ENCODE peak calls at places on chromosomes 5 and 9, in seven cellular contexts. One of them, this sample, is unnamed.

GRCh38 chr5:172405226-172405625 is 49.1 kb downstream of the SH3PXD2B start:
- DNase-seq in breast epithelium: no peak
- DNase-seq in NCI-H1436: no peak
- DNase-seq in GM03348: no peak
- DNase-seq in A673: no peak
- DNase-seq in stimulated activated CD8-positive, alpha-beta memory T cell treated with anti-CD3 and anti-CD28 coated beads, Interleukin-4, amount 100 ng/mL, for 1 hour: no peak
- DNase-seq in IMR-90: no peak
- DNase-seq in this sample: no peak

GRCh38 chr9:79432485-79432884 is 139.3 kb upstream of the TLE4 start:
- DNase-seq in breast epithelium: no peak
- DNase-seq in NCI-H1436: no peak
- DNase-seq in GM03348: no peak
- DNase-seq in A673: no peak
- DNase-seq in stimulated activated CD8-positive, alpha-beta memory T cell treated with anti-CD3 and anti-CD28 coated beads, Interleukin-4, amount 100 ng/mL, for 1 hour: no peak
- DNase-seq in IMR-90: no peak
- DNase-seq in this sample: no peak

GRCh38 chr5:138233280-138233679 is 20.2 kb upstream of the CDC23 start:
- DNase-seq in breast epithelium: no peak
- DNase-seq in NCI-H1436: no peak
- DNase-seq in GM03348: no peak
- DNase-seq in A673: no peak
- DNase-seq in stimulated activated CD8-positive, alpha-beta memory T cell treated with anti-CD3 and anti-CD28 coated beads, Interleukin-4, amount 100 ng/mL, for 1 hour: no peak
- DNase-seq in IMR-90: no peak
- DNase-seq in this sample: no peak

GRCh38 chr5:172305380-172305779 is 21.8 kb upstream of the UBTD2 start:
- DNase-seq in breast epithelium: no peak
- DNase-seq in NCI-H1436: no peak
- DNase-seq in GM03348: no peak
- DNase-seq in A673: no peak
- DNase-seq in stimulated activated CD8-positive, alpha-beta memory T cell treated with anti-CD3 and anti-CD28 coated beads, Interleukin-4, amount 100 ng/mL, for 1 hour: no peak
- DNase-seq in IMR-90: no peak
- DNase-seq in this sample: no peak

GRCh38 chr9:90659626-90660364 is 17.2 kb upstream of the DIRAS2 start:
- DNase-seq in breast epithelium: no peak
- DNase-seq in NCI-H1436: no peak
- DNase-seq in GM03348: no peak
- DNase-seq in A673: peak
- DNase-seq in stimulated activated CD8-positive, alpha-beta memory T cell treated with anti-CD3 and anti-CD28 coated beads, Interleukin-4, amount 100 ng/mL, for 1 hour: no peak
- DNase-seq in IMR-90: peak
- DNase-seq in this sample: no peak

GRCh38 chr5:66908230-66908629 is 288.4 kb downstream of the CD180 start:
- DNase-seq in breast epithelium: no peak
- DNase-seq in NCI-H1436: no peak
- DNase-seq in GM03348: no peak
- DNase-seq in A673: no peak
- DNase-seq in stimulated activated CD8-positive, alpha-beta memory T cell treated with anti-CD3 and anti-CD28 coated beads, Interleukin-4, amount 100 ng/mL, for 1 hour: no peak
- DNase-seq in IMR-90: no peak
- DNase-seq in this sample: no peak

GRCh38 chr5:142694092-142694856 is 8.4 kb upstream of the FGF1 start:
- DNase-seq in breast epithelium: no peak
- DNase-seq in NCI-H1436: no peak
- DNase-seq in GM03348: no peak
- DNase-seq in A673: no peak
- DNase-seq in stimulated activated CD8-positive, alpha-beta memory T cell treated with anti-CD3 and anti-CD28 coated beads, Interleukin-4, amount 100 ng/mL, for 1 hour: no peak
- DNase-seq in IMR-90: no peak
- DNase-seq in this sample: no peak

GRCh38 chr9:91426123-91426745 is 2.6 kb upstream of the NFIL3 start:
- DNase-seq in breast epithelium: no peak
- DNase-seq in NCI-H1436: peak
- DNase-seq in GM03348: peak
- DNase-seq in A673: peak
- DNase-seq in stimulated activated CD8-positive, alpha-beta memory T cell treated with anti-CD3 and anti-CD28 coated beads, Interleukin-4, amount 100 ng/mL, for 1 hour: no peak
- DNase-seq in IMR-90: peak
- DNase-seq in this sample: peak

GRCh38 chr9:83061036-83061435 is 1.9 kb downstream of the RASEF start:
- DNase-seq in breast epithelium: no peak
- DNase-seq in NCI-H1436: no peak
- DNase-seq in GM03348: no peak
- DNase-seq in A673: no peak
- DNase-seq in stimulated activated CD8-positive, alpha-beta memory T cell treated with anti-CD3 and anti-CD28 coated beads, Interleukin-4, amount 100 ng/mL, for 1 hour: no peak
- DNase-seq in IMR-90: peak
- DNase-seq in this sample: peak

GRCh38 chr5:33049298-33049697 is 338.2 kb downstream of the NPR3 start:
- DNase-seq in breast epithelium: no peak
- DNase-seq in NCI-H1436: no peak
- DNase-seq in GM03348: peak
- DNase-seq in A673: no peak
- DNase-seq in stimulated activated CD8-positive, alpha-beta memory T cell treated with anti-CD3 and anti-CD28 coated beads, Interleukin-4, amount 100 ng/mL, for 1 hour: no peak
- DNase-seq in IMR-90: no peak
- DNase-seq in this sample: no peak

GRCh38 chr9:72633966-72634365 is 112.6 kb downstream of the TMC1 start:
- DNase-seq in breast epithelium: no peak
- DNase-seq in NCI-H1436: no peak
- DNase-seq in GM03348: peak
- DNase-seq in A673: peak
- DNase-seq in stimulated activated CD8-positive, alpha-beta memory T cell treated with anti-CD3 and anti-CD28 coated beads, Interleukin-4, amount 100 ng/mL, for 1 hour: no peak
- DNase-seq in IMR-90: peak
- DNase-seq in this sample: no peak

GRCh38 chr9:102113191-102113590 is 374.7 kb upstream of the GRIN3A start:
- DNase-seq in breast epithelium: no peak
- DNase-seq in NCI-H1436: no peak
- DNase-seq in GM03348: no peak
- DNase-seq in A673: no peak
- DNase-seq in stimulated activated CD8-positive, alpha-beta memory T cell treated with anti-CD3 and anti-CD28 coated beads, Interleukin-4, amount 100 ng/mL, for 1 hour: no peak
- DNase-seq in IMR-90: no peak
- DNase-seq in this sample: no peak

GRCh38 chr5:1116109-1116735 is 4.4 kb upstream of the SLC12A7 start:
- DNase-seq in breast epithelium: no peak
- DNase-seq in NCI-H1436: no peak
- DNase-seq in GM03348: no peak
- DNase-seq in A673: no peak
- DNase-seq in stimulated activated CD8-positive, alpha-beta memory T cell treated with anti-CD3 and anti-CD28 coated beads, Interleukin-4, amount 100 ng/mL, for 1 hour: no peak
- DNase-seq in IMR-90: no peak
- DNase-seq in this sample: no peak

GRCh38 chr9:1536522-1537170 is 478.5 kb upstream of the SMARCA2 start:
- DNase-seq in breast epithelium: no peak
- DNase-seq in NCI-H1436: no peak
- DNase-seq in GM03348: no peak
- DNase-seq in A673: no peak
- DNase-seq in stimulated activated CD8-positive, alpha-beta memory T cell treated with anti-CD3 and anti-CD28 coated beads, Interleukin-4, amount 100 ng/mL, for 1 hour: no peak
- DNase-seq in IMR-90: no peak
- DNase-seq in this sample: no peak

GRCh38 chr5:172678902-172679301 is 37.8 kb downstream of the NEURL1B start:
- DNase-seq in breast epithelium: no peak
- DNase-seq in NCI-H1436: peak
- DNase-seq in GM03348: no peak
- DNase-seq in A673: no peak
- DNase-seq in stimulated activated CD8-positive, alpha-beta memory T cell treated with anti-CD3 and anti-CD28 coated beads, Interleukin-4, amount 100 ng/mL, for 1 hour: no peak
- DNase-seq in IMR-90: no peak
- DNase-seq in this sample: peak

GRCh38 chr5:2742921-2743679 is 8.4 kb downstream of the IRX2 start:
- DNase-seq in breast epithelium: no peak
- DNase-seq in NCI-H1436: no peak
- DNase-seq in GM03348: peak
- DNase-seq in A673: no peak
- DNase-seq in stimulated activated CD8-positive, alpha-beta memory T cell treated with anti-CD3 and anti-CD28 coated beads, Interleukin-4, amount 100 ng/mL, for 1 hour: no peak
- DNase-seq in IMR-90: no peak
- DNase-seq in this sample: no peak

GRCh38 chr5:35618791-35619190 is 1.1 kb downstream of the SPEF2 start:
- DNase-seq in breast epithelium: no peak
- DNase-seq in NCI-H1436: no peak
- DNase-seq in GM03348: no peak
- DNase-seq in A673: no peak
- DNase-seq in stimulated activated CD8-positive, alpha-beta memory T cell treated with anti-CD3 and anti-CD28 coated beads, Interleukin-4, amount 100 ng/mL, for 1 hour: no peak
- DNase-seq in IMR-90: no peak
- DNase-seq in this sample: no peak

GRCh38 chr5:31908396-31908795 is 265.7 kb downstream of the GOLPH3 start:
- DNase-seq in breast epithelium: no peak
- DNase-seq in NCI-H1436: no peak
- DNase-seq in GM03348: no peak
- DNase-seq in A673: no peak
- DNase-seq in stimulated activated CD8-positive, alpha-beta memory T cell treated with anti-CD3 and anti-CD28 coated beads, Interleukin-4, amount 100 ng/mL, for 1 hour: no peak
- DNase-seq in IMR-90: no peak
- DNase-seq in this sample: no peak

GRCh38 chr9:22913518-22913917 is 466.9 kb downstream of the DMRTA1 start:
- DNase-seq in breast epithelium: no peak
- DNase-seq in NCI-H1436: no peak
- DNase-seq in GM03348: no peak
- DNase-seq in A673: no peak
- DNase-seq in stimulated activated CD8-positive, alpha-beta memory T cell treated with anti-CD3 and anti-CD28 coated beads, Interleukin-4, amount 100 ng/mL, for 1 hour: no peak
- DNase-seq in IMR-90: no peak
- DNase-seq in this sample: no peak

GRCh38 chr5:5218396-5218795 is 78.3 kb downstream of the ADAMTS16 start:
- DNase-seq in breast epithelium: no peak
- DNase-seq in NCI-H1436: no peak
- DNase-seq in GM03348: no peak
- DNase-seq in A673: no peak
- DNase-seq in stimulated activated CD8-positive, alpha-beta memory T cell treated with anti-CD3 and anti-CD28 coated beads, Interleukin-4, amount 100 ng/mL, for 1 hour: no peak
- DNase-seq in IMR-90: no peak
- DNase-seq in this sample: no peak

GRCh38 chr9:84357235-84357634 is 16.7 kb upstream of the SLC28A3 start:
- DNase-seq in breast epithelium: no peak
- DNase-seq in NCI-H1436: no peak
- DNase-seq in GM03348: no peak
- DNase-seq in A673: no peak
- DNase-seq in stimulated activated CD8-positive, alpha-beta memory T cell treated with anti-CD3 and anti-CD28 coated beads, Interleukin-4, amount 100 ng/mL, for 1 hour: no peak
- DNase-seq in IMR-90: no peak
- DNase-seq in this sample: no peak

GRCh38 chr5:178483620-178484019 is 106.6 kb downstream of the COL23A1 start:
- DNase-seq in breast epithelium: no peak
- DNase-seq in NCI-H1436: no peak
- DNase-seq in GM03348: no peak
- DNase-seq in A673: no peak
- DNase-seq in stimulated activated CD8-positive, alpha-beta memory T cell treated with anti-CD3 and anti-CD28 coated beads, Interleukin-4, amount 100 ng/mL, for 1 hour: no peak
- DNase-seq in IMR-90: no peak
- DNase-seq in this sample: no peak

GRCh38 chr9:98552306-98552705 is 156.4 kb downstream of the GABBR2 start:
- DNase-seq in breast epithelium: no peak
- DNase-seq in NCI-H1436: no peak
- DNase-seq in GM03348: no peak
- DNase-seq in A673: no peak
- DNase-seq in stimulated activated CD8-positive, alpha-beta memory T cell treated with anti-CD3 and anti-CD28 coated beads, Interleukin-4, amount 100 ng/mL, for 1 hour: no peak
- DNase-seq in IMR-90: peak
- DNase-seq in this sample: no peak

GRCh38 chr5:73093943-73094342 is 26.4 kb upstream of the TMEM171 start:
- DNase-seq in breast epithelium: no peak
- DNase-seq in NCI-H1436: no peak
- DNase-seq in GM03348: no peak
- DNase-seq in A673: no peak
- DNase-seq in stimulated activated CD8-positive, alpha-beta memory T cell treated with anti-CD3 and anti-CD28 coated beads, Interleukin-4, amount 100 ng/mL, for 1 hour: no peak
- DNase-seq in IMR-90: peak
- DNase-seq in this sample: no peak

GRCh38 chr5:141691867-141692532 is 10.0 kb upstream of the ARAP3 start:
- DNase-seq in breast epithelium: peak
- DNase-seq in NCI-H1436: peak
- DNase-seq in GM03348: peak
- DNase-seq in A673: peak
- DNase-seq in stimulated activated CD8-positive, alpha-beta memory T cell treated with anti-CD3 and anti-CD28 coated beads, Interleukin-4, amount 100 ng/mL, for 1 hour: peak
- DNase-seq in IMR-90: peak
- DNase-seq in this sample: peak

GRCh38 chr5:35393901-35394300 is 163.6 kb upstream of the PRLR start:
- DNase-seq in breast epithelium: no peak
- DNase-seq in NCI-H1436: no peak
- DNase-seq in GM03348: no peak
- DNase-seq in A673: peak
- DNase-seq in stimulated activated CD8-positive, alpha-beta memory T cell treated with anti-CD3 and anti-CD28 coated beads, Interleukin-4, amount 100 ng/mL, for 1 hour: no peak
- DNase-seq in IMR-90: no peak
- DNase-seq in this sample: no peak

GRCh38 chr5:23727271-23727670 is 219.9 kb downstream of the PRDM9 start:
- DNase-seq in breast epithelium: no peak
- DNase-seq in NCI-H1436: no peak
- DNase-seq in GM03348: no peak
- DNase-seq in A673: no peak
- DNase-seq in stimulated activated CD8-positive, alpha-beta memory T cell treated with anti-CD3 and anti-CD28 coated beads, Interleukin-4, amount 100 ng/mL, for 1 hour: no peak
- DNase-seq in IMR-90: no peak
- DNase-seq in this sample: no peak